ENCODE peak calls at places on chromosomes 3 and 15, in seven cellular contexts. P, E, C, U, R, M and K are unnamed samples.

GRCh38 chr15:91561371-91562100 is 292.0 kb upstream of the SLCO3A1 start:
- DNase-seq in P (no peak), E (no peak), C (no peak), U (no peak), R (peak), M (peak), K (peak)

GRCh38 chr15:44194397-44195150 is 497 bp downstream of the FRMD5 start:
- DNase-seq in P (peak), E (peak), C (peak), U (no peak), R (peak), M (peak), K (peak)

GRCh38 chr15:65307978-65308377 is 3.5 kb downstream of the RNU5B-1 start:
- DNase-seq in P (no peak), E (no peak), C (no peak), U (no peak), R (no peak), M (no peak), K (no peak)

GRCh38 chr3:8506611-8507061 is 5.0 kb downstream of the LMCD1 start:
- DNase-seq in P (no peak), E (no peak), C (no peak), U (no peak), R (no peak), M (no peak), K (no peak)

GRCh38 chr15:61195116-61196002 is 33.7 kb downstream of the RORA start:
- DNase-seq in P (peak), E (no peak), C (no peak), U (no peak), R (no peak), M (peak), K (peak)

GRCh38 chr3:132730891-132731580 is 8.8 kb upstream of the NPHP3 start:
- DNase-seq in P (no peak), E (no peak), C (no peak), U (no peak), R (peak), M (peak), K (peak)

GRCh38 chr3:98695816-98696215 is 67.3 kb upstream of the ST3GAL6 start:
- DNase-seq in P (no peak), E (no peak), C (no peak), U (no peak), R (no peak), M (peak), K (peak)

GRCh38 chr3:66404246-66404645 is 96.6 kb downstream of the LRIG1 start:
- DNase-seq in P (no peak), E (no peak), C (no peak), U (no peak), R (no peak), M (no peak), K (no peak)

GRCh38 chr3:50450135-50450911 is 53.1 kb downstream of the CACNA2D2 start:
- DNase-seq in P (peak), E (peak), C (no peak), U (peak), R (peak), M (peak), K (no peak)

GRCh38 chr3:142211034-142211433 is 14.4 kb downstream of the GK5 start:
- DNase-seq in P (no peak), E (no peak), C (no peak), U (no peak), R (no peak), M (peak), K (no peak)

GRCh38 chr15:80816049-80816653 is 37.0 kb downstream of the CEMIP start:
- DNase-seq in P (no peak), E (no peak), C (no peak), U (no peak), R (no peak), M (no peak), K (no peak)

GRCh38 chr3:27805282-27805681 is 83.2 kb upstream of the EOMES start:
- DNase-seq in P (no peak), E (no peak), C (no peak), U (no peak), R (no peak), M (no peak), K (no peak)

GRCh38 chr3:133527306-133527705 is 46.2 kb upstream of the CDV3 start:
- DNase-seq in P (no peak), E (no peak), C (no peak), U (no peak), R (no peak), M (no peak), K (no peak)

GRCh38 chr3:123892195-123892594 is 8.1 kb upstream of the MYLK start:
- DNase-seq in P (no peak), E (no peak), C (no peak), U (no peak), R (no peak), M (no peak), K (no peak)

GRCh38 chr3:98967758-98968157 is 66.3 kb upstream of the DCBLD2 start:
- DNase-seq in P (no peak), E (no peak), C (no peak), U (no peak), R (no peak), M (no peak), K (no peak)